ENCODE peak calls at places on chromosomes 13 and 19, in five cellular contexts. S, Y, U, O and C are unnamed samples.

GRCh38 chr13:43838909-43839308 is 40.6 kb downstream of the CCDC122 start:
- DNase-seq in S (no peak), Y (no peak), U (no peak), O (no peak), C (peak; percentile 69)

GRCh38 chr13:93004919-93005318 is 221.7 kb upstream of the GPC6 start:
- DNase-seq in S (no peak), Y (no peak), U (peak; percentile 18), O (no peak), C (no peak)

GRCh38 chr13:110509478-110509926 is 52.0 kb downstream of the RAB20 start:
- DNase-seq in S (no peak), Y (no peak), U (no peak), O (no peak), C (no peak)

GRCh38 chr19:1300744-1301490 is 15.2 kb downstream of the EFNA2 start:
- DNase-seq in S (no peak), Y (no peak), U (no peak), O (no peak), C (no peak)

GRCh38 chr19:8592231-8593009 is 15.2 kb upstream of the MYO1F start:
- DNase-seq in S (peak; percentile 95), Y (peak; percentile 99), U (peak; percentile 100), O (peak; percentile 95), C (peak; percentile 74)

GRCh38 chr13:46386996-46387851 is at the start of gene RUBCNL:
- DNase-seq in S (peak; percentile 29), Y (no peak), U (peak; percentile 84), O (peak; percentile 34), C (no peak)

GRCh38 chr13:44930907-44931676 is 58.2 kb downstream of the NUFIP1 start:
- DNase-seq in S (no peak), Y (no peak), U (peak; percentile 14), O (no peak), C (no peak)

GRCh38 chr13:110436786-110437370 is 124.6 kb downstream of the RAB20 start:
- DNase-seq in S (no peak), Y (no peak), U (no peak), O (no peak), C (no peak)

GRCh38 chr19:1410136-1410786 is 2.9 kb downstream of the DAZAP1 start:
- DNase-seq in S (no peak), Y (no peak), U (no peak), O (no peak), C (no peak)

GRCh38 chr13:91017031-91017668 is 330.3 kb upstream of the MIR17HG start:
- DNase-seq in S (peak; percentile 30), Y (no peak), U (peak; percentile 66), O (no peak), C (peak; percentile 7)

GRCh38 chr13:30802953-30803478 is 67.7 kb downstream of the ALOX5AP start:
- DNase-seq in S (peak; percentile 74), Y (peak; percentile 85), U (peak; percentile 91), O (peak; percentile 86), C (peak; percentile 66)

GRCh38 chr13:80083516-80084085 is 257.3 kb downstream of the SPRY2 start:
- DNase-seq in S (peak; percentile 44), Y (no peak), U (no peak), O (no peak), C (peak; percentile 10)

GRCh38 chr19:51751655-51752054 is at the start of gene FPR1:
- DNase-seq in S (no peak), Y (no peak), U (no peak), O (no peak), C (no peak)

GRCh38 chr13:103287659-103288058 is 221.4 kb upstream of the SLC10A2 start:
- DNase-seq in S (no peak), Y (no peak), U (no peak), O (no peak), C (no peak)

GRCh38 chr13:42041017-42041683 is 7.3 kb upstream of the DGKH start:
- DNase-seq in S (peak; percentile 61), Y (peak; percentile 22), U (peak; percentile 68), O (peak; percentile 53), C (peak; percentile 72)

GRCh38 chr13:74227476-74228158 is 93.4 kb upstream of the KLF12 start:
- DNase-seq in S (no peak), Y (no peak), U (no peak), O (no peak), C (no peak)

GRCh38 chr13:95494082-95494681 is 58.3 kb upstream of the CLDN10 start:
- DNase-seq in S (no peak), Y (no peak), U (peak; percentile 58), O (no peak), C (peak; percentile 49)

GRCh38 chr13:99265162-99265822 is 7.1 kb upstream of the GPR18 start:
- DNase-seq in S (no peak), Y (no peak), U (no peak), O (no peak), C (no peak)

GRCh38 chr13:98521876-98522275 is 55.0 kb downstream of the STK24 start:
- DNase-seq in S (no peak), Y (no peak), U (no peak), O (no peak), C (no peak)

GRCh38 chr19:32581704-32582164 is 744 bp downstream of the PDCD5 start:
- DNase-seq in S (peak; percentile 30), Y (no peak), U (peak; percentile 57), O (peak; percentile 27), C (peak; percentile 52)

GRCh38 chr19:8310342-8311055 is 2.3 kb upstream of the CD320 start:
- DNase-seq in S (no peak), Y (no peak), U (no peak), O (no peak), C (no peak)

GRCh38 chr13:68047889-68048288 is 817.8 kb upstream of the PCDH9 start:
- DNase-seq in S (no peak), Y (no peak), U (peak; percentile 3), O (no peak), C (no peak)

GRCh38 chr13:30880151-30880551 is 25.9 kb upstream of the MEDAG start:
- DNase-seq in S (no peak), Y (no peak), U (no peak), O (no peak), C (peak; percentile 72)

GRCh38 chr19:14563989-14564650 is 7.7 kb downstream of the NDUFB7 start:
- DNase-seq in S (peak; percentile 70), Y (no peak), U (peak; percentile 71), O (no peak), C (no peak)

GRCh38 chr13:59356607-59357006 is 807.1 kb downstream of the DIAPH3 start:
- DNase-seq in S (peak; percentile 9), Y (peak; percentile 33), U (no peak), O (peak; percentile 89), C (peak; percentile 6)

GRCh38 chr19:2334986-2335846 is 6.7 kb downstream of the SPPL2B start:
- DNase-seq in S (no peak), Y (no peak), U (no peak), O (no peak), C (peak; percentile 17)

GRCh38 chr13:79267560-79267959 is 138.5 kb downstream of the RBM26 start:
- DNase-seq in S (no peak), Y (no peak), U (no peak), O (no peak), C (no peak)

GRCh38 chr13:86585826-86586225 is 786.6 kb upstream of the SLITRK6 start:
- DNase-seq in S (peak; percentile 19), Y (peak; percentile 27), U (no peak), O (peak; percentile 16), C (peak; percentile 1)

GRCh38 chr19:58042709-58043340 is 9.0 kb downstream of the ZSCAN1 start:
- DNase-seq in S (no peak), Y (no peak), U (peak; percentile 51), O (no peak), C (no peak)

GRCh38 chr13:109870281-109871017 is 84.1 kb upstream of the IRS2 start:
- DNase-seq in S (no peak), Y (no peak), U (no peak), O (no peak), C (no peak)

GRCh38 chr19:3976495-3977241 is 5.8 kb upstream of the DAPK3 start:
- DNase-seq in S (no peak), Y (peak; percentile 64), U (no peak), O (no peak), C (no peak)

GRCh38 chr13:30341815-30342570 is 34.6 kb upstream of the KATNAL1 start:
- DNase-seq in S (peak; percentile 94), Y (peak; percentile 91), U (no peak), O (peak; percentile 89), C (peak; percentile 94)

GRCh38 chr19:11261902-11262839 is at the start of gene DOCK6:
- DNase-seq in S (peak; percentile 64), Y (no peak), U (peak; percentile 80), O (peak; percentile 49), C (peak; percentile 10)

GRCh38 chr19:17504456-17504855 is 7.0 kb upstream of the PGLS start:
- DNase-seq in S (no peak), Y (no peak), U (no peak), O (no peak), C (no peak)

GRCh38 chr19:11446652-11447301 is 11.3 kb downstream of the PRKCSH start:
- DNase-seq in S (peak; percentile 57), Y (peak; percentile 32), U (peak; percentile 84), O (peak; percentile 56), C (peak; percentile 56)

GRCh38 chr19:49814010-49814409 is 918 bp upstream of the FUZ start:
- DNase-seq in S (no peak), Y (no peak), U (no peak), O (no peak), C (no peak)
- H3K4me3 ChIP-seq in S (peak overlapping the region; percentile 56), Y (peak overlapping the region; percentile 73), U (peak overlapping the region; percentile 20), O (peak overlapping the region; percentile 81), C (no peak overlapping the region)

GRCh38 chr13:20175406-20175794 is 14.5 kb upstream of the GJA3 start:
- DNase-seq in S (no peak), Y (no peak), U (no peak), O (no peak), C (no peak)
- H3K4me3 ChIP-seq in S (no peak overlapping the region), Y (peak overlapping the region; percentile 18), U (no peak overlapping the region), O (no peak overlapping the region), C (no peak overlapping the region)

DNA sequence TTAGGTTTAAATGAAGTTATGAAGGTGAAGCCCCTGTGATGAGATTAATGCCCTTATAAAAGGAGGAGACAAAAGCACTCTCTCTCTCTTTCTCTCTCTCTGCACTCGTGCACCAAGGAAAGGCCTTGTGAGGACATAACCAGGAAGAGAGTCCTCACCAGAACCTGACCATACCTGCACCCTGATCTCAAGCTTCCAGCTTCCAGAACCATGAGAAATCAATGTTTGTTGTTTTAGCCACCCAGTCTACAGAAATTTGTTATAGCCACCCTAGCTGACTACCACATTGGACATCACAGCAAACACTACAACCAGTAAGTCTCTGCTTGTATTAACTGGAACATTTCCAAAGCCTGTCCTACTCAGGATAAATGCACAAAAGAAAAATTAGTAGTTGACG is 34.7 kb upstream of the WDFY2 start:
- DNase-seq in S (no peak), Y (no peak), U (no peak), O (no peak), C (no peak)
- H3K4me3 ChIP-seq in S (no peak overlapping the region), Y (no peak overlapping the region), U (no peak overlapping the region), O (no peak overlapping the region), C (no peak overlapping the region)

GRCh38 chr13:35057858-35058257 is 115.8 kb downstream of the NBEA start:
- DNase-seq in S (no peak), Y (no peak), U (no peak), O (no peak), C (no peak)

GRCh38 chr13:35055705-35056104 is 113.6 kb downstream of the NBEA start:
- DNase-seq in S (no peak), Y (no peak), U (no peak), O (no peak), C (no peak)
- H3K4me3 ChIP-seq in S (no peak overlapping the region), Y (no peak overlapping the region), U (no peak overlapping the region), O (no peak overlapping the region), C (no peak overlapping the region)